ENCODE peak calls at places on chromosomes 16 and 17, in seven cellular contexts. C, P, I, L, B, K and M are unnamed samples.

GRCh38 chr16:84088695-84089395 is 27.9 kb downstream of the MBTPS1 start:
- DNase-seq in B (no peak), C (peak; percentile 21), K (no peak), I (no peak), P (no peak), L (peak; percentile 75), M (no peak)

GRCh38 chr17:74085434-74085833 is 118.0 kb upstream of the RPL38 start:
- DNase-seq in B (peak; percentile 53), C (no peak), K (no peak), L (no peak), P (no peak), I (no peak), M (no peak)

GRCh38 chr16:79186196-79186595 is 414.3 kb downstream of the MAF start:
- DNase-seq in B (no peak), L (peak; percentile 46), I (no peak), C (no peak), P (no peak), K (no peak), M (no peak)

GRCh38 chr16:35713762-35714650 is 2254.6 kb downstream of the TP53TG3F start:
- DNase-seq in K (no peak), B (no peak), P (no peak), C (no peak), I (no peak), L (peak; percentile 41), M (no peak)

GRCh38 chr17:59505610-59506276 is 59.7 kb upstream of the DHX40 start:
- DNase-seq in L (no peak), C (no peak), K (no peak), P (no peak), B (peak; percentile 39), I (no peak), M (peak; percentile 52)

GRCh38 chr17:59769891-59770290 is 62.4 kb downstream of the VMP1 start:
- DNase-seq in C (no peak), P (no peak), L (no peak), I (no peak), B (no peak), K (no peak), M (peak; percentile 61)

GRCh38 chr17:57986841-57987581 is 1.0 kb downstream of the VEZF1 start:
- DNase-seq in K (no peak), C (peak; percentile 48), I (peak; percentile 60), L (peak; percentile 64), B (peak; percentile 62), P (peak; percentile 18), M (peak; percentile 56)

GRCh38 chr16:88289549-88290344 is 93.0 kb upstream of the ZNF469 start:
- DNase-seq in P (no peak), K (no peak), I (peak; percentile 5), C (no peak), B (no peak), L (no peak), M (no peak)

GRCh38 chr17:32593003-32593402 is 106.2 kb downstream of the CDK5R1 start:
- DNase-seq in B (peak; percentile 37), I (no peak), P (no peak), C (no peak), K (no peak), L (no peak), M (no peak)

GRCh38 chr17:46060461-46060860 is 61.4 kb downstream of the STH start:
- DNase-seq in B (no peak), L (no peak), I (no peak), P (no peak), K (no peak), C (no peak), M (no peak)

GRCh38 chr17:46063239-46063638 is 64.2 kb downstream of the STH start:
- DNase-seq in I (no peak), B (no peak), C (no peak), P (no peak), L (no peak), K (no peak), M (peak; percentile 80)

GRCh38 chr17:46059457-46059856 is 60.4 kb downstream of the STH start:
- DNase-seq in C (no peak), L (no peak), K (no peak), P (no peak), I (no peak), B (no peak), M (no peak)

GRCh38 chr17:46064460-46064859 is 65.4 kb downstream of the STH start:
- DNase-seq in I (no peak), L (no peak), C (no peak), P (no peak), B (no peak), K (no peak), M (no peak)

GRCh38 chr17:46061435-46061834 is 62.4 kb downstream of the STH start:
- DNase-seq in C (no peak), I (no peak), P (no peak), K (no peak), L (no peak), B (peak; percentile 68), M (peak; percentile 14)
- TF ChIP-seq CTCF in C (peak; percentile 31), I (no peak), P (peak; percentile 48), K (no peak), L (peak; percentile 19), B (peak; percentile 57), M (no peak)

DNA sequence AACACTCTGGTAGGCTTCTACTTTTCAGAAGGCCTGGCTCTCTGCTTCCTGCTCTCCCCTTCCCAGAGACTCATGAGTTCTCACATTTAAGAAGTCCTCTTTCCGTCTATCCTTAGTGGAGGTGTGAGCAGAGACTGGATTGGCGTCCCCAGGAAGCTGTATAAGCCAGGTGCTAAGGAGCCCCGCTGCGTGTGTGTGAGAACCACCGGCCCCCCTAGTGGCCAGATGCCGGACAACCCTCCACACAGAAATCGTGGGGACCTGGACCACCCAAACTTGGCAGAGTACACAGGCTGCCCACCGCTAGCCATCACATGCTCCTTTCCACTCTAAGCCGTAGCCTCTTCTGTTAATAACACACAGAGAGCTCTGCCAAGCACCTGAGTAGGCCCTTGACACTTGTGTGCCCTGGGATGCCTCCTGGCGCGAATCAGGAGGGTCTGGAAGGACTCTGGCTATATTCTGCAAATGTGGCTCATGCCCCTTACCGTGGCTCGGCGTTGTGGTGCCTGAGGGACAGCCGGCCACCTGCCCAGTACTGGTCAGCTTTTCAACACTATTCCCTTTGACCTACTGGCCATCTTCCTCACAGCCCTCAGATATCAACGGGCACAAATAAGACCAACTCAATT is 13.9 kb downstream of the CYB5D2 start:
- DNase-seq in P (no peak), I (no peak), C (no peak), L (no peak), K (no peak), B (peak; percentile 86), M (no peak)
- TF ChIP-seq CTCF in P (peak; percentile 39), I (no peak), C (no peak), L (no peak), K (peak; percentile 18), B (peak; percentile 57), M (no peak)

DNA sequence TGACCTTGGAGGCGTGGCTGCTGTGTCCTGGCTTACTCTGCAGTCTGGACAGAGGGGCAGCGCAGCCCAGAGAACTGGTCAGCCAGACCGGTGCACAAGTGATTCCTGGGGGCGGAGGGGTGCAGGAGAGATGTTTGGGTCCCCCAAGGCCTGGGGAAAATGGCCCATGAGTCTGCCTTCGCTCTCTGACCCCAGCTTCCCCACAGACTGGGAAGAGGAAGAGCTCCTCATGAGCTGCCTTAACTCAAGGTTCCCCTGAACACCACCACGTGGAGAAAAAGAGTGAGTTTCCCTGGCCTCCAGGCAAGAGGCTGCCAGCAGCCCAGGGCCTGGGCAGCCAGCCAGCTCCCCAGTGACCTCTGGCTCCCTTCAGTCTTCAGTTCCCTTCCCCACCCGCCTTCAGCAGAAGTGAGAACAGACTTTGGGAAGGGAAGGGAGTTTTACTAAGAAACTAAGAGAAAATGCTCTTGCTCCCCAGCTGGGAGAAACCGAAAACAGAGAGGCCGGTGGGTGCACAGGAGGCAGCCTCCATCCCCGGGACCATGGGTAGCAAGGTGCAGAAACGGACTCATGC is 2.0 kb upstream of the C17orf99 start:
- DNase-seq in P (no peak), C (peak; percentile 93), L (peak; percentile 93), K (peak; percentile 69), B (no peak), I (peak; percentile 91), M (peak; percentile 70)
- TF ChIP-seq CTCF in P (no peak), C (no peak), L (no peak), K (no peak), B (no peak), I (no peak), M (no peak)

GRCh38 chr17:10628756-10629155 is 28.4 kb downstream of the MYH3 start:
- DNase-seq in P (no peak), B (peak; percentile 81), K (no peak), C (no peak), I (no peak), L (no peak), M (no peak)
- TF ChIP-seq CTCF in P (peak; percentile 48), B (peak; percentile 90), K (peak; percentile 56), C (no peak), I (no peak), L (peak; percentile 26), M (no peak)

GRCh38 chr17:16215273-16215964 is at the start of gene NCOR1:
- DNase-seq in K (peak; percentile 67), I (peak; percentile 93), C (peak; percentile 93), B (peak; percentile 97), P (peak; percentile 85), L (peak; percentile 97), M (peak; percentile 95)
- TF ChIP-seq CTCF in K (peak; percentile 12), I (no peak), C (peak; percentile 54), B (no peak), P (peak; percentile 41), L (peak; percentile 15), M (peak; percentile 20)

DNA sequence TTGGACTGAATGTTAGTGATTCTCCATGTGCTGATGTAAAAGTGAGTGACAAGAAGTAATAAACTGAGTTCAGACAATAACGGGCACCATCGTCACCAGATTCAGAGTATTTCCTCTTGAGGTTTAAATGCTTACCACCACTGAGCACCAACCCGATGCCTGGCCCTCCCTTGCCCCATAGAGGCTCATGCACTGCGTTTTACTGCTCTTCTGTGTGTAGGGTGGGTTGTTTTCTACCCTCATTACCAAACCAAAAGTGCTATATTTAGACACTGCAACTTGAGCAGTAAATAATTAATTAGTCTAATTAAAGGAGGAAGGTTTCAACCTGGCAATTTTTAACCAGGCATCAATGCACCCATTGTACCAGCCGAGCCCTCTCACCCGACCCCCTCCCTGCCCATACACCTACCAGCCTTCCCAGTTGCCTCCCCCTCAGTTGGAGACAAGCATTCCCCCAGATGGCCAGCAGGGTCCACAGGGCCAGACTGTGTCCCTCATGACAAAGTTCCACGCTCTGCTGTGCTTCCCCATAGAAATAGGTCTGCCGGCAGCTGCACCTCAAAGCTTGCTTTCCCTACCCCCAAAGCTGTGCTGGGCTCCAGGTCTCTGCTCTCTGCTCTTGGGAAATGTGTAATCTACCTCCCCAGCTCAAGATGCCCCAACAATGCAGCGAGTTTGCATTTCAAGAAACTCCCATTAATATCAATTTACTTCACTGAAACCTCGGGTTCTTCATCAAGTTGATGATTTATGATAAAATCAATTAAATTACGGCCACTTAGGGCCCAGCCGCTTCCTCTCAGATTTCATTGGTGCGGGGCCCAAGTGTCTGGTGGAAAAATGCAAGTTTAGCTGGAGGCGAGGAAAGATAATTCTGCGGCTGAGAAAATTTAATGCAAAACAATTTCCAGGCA is 16.0 kb downstream of the HOXB4 start:
- DNase-seq in L (no peak), K (no peak), C (peak; percentile 38), P (no peak), B (no peak), I (no peak), M (no peak)
- TF ChIP-seq CTCF in L (no peak), K (peak; percentile 28), C (no peak), P (peak; percentile 50), B (peak; percentile 29), I (no peak), M (no peak)